ENCODE peak calls at places on chromosomes 11 and 22, in seven cellular contexts. F, B, V, M, Z, X and O are unnamed samples.

GRCh38 chr22:42461511-42461910 is 29.3 kb upstream of the NFAM1 start:
- DNase-seq in X (no peak), F (no peak), Z (peak), M (no peak), B (no peak), V (no peak), O (no peak)

GRCh38 chr22:38397189-38398097 is 57.6 kb downstream of the KCNJ4 start:
- DNase-seq in V (peak), M (peak), X (no peak), Z (peak), B (peak), F (peak), O (peak)

GRCh38 chr22:17079572-17079971 is 5.2 kb upstream of the IL17RA start:
- DNase-seq in M (no peak), F (no peak), V (no peak), B (no peak), X (no peak), Z (no peak), O (peak)

GRCh38 chr22:48744967-48745841 is 1082.5 kb downstream of the BRD1 start:
- DNase-seq in B (no peak), V (no peak), X (no peak), M (no peak), F (no peak), Z (no peak), O (no peak)

GRCh38 chr11:69337211-69337721 is 43.3 kb downstream of the MYEOV start:
- DNase-seq in M (peak), V (no peak), F (peak), X (no peak), Z (no peak), B (peak), O (peak)

GRCh38 chr11:37811349-37811748 is 1213.3 kb upstream of the RAG2 start:
- DNase-seq in B (no peak), X (no peak), V (no peak), Z (no peak), F (no peak), M (no peak), O (no peak)

GRCh38 chr11:44899959-44900358 is 50.7 kb downstream of the TP53I11 start:
- DNase-seq in V (peak), X (peak), M (peak), B (no peak), F (peak), Z (peak), O (peak)

GRCh38 chr11:122817121-122817520 is 21.2 kb upstream of the CRTAM start:
- DNase-seq in Z (no peak), F (peak), M (peak), B (peak), V (peak), X (peak), O (peak)

GRCh38 chr11:35879361-35879760 is 64.5 kb upstream of the LDLRAD3 start:
- DNase-seq in X (no peak), V (no peak), Z (no peak), B (no peak), M (no peak), F (no peak), O (no peak)

GRCh38 chr22:36192601-36193000 is 9.0 kb downstream of the APOL4 start:
- DNase-seq in F (no peak), B (no peak), M (no peak), X (no peak), V (peak), Z (no peak), O (no peak)

GRCh38 chr22:37196539-37197450 is 8.7 kb upstream of the C1QTNF6 start:
- DNase-seq in V (peak), M (peak), Z (no peak), X (peak), F (peak), B (peak), O (peak)

GRCh38 chr22:37498289-37498909 is 12.2 kb upstream of the MFNG start:
- DNase-seq in B (no peak), V (no peak), F (no peak), Z (peak), X (no peak), M (no peak), O (no peak)

GRCh38 chr11:120400564-120401364 is 64.6 kb downstream of the ARHGEF12 start:
- DNase-seq in M (peak), X (peak), Z (no peak), V (peak), F (peak), B (peak), O (peak)

GRCh38 chr11:17734986-17735822 is 623 bp downstream of the KCNC1 start:
- DNase-seq in F (peak), V (peak), M (peak), X (no peak), B (peak), Z (peak), O (peak)

GRCh38 chr11:17736921-17737817 is 2.6 kb downstream of the KCNC1 start:
- DNase-seq in M (no peak), B (no peak), X (no peak), V (no peak), Z (no peak), F (no peak), O (no peak)

GRCh38 chr11:17734418-17734911 is at the start of gene KCNC1:
- DNase-seq in M (peak), V (peak), Z (peak), F (no peak), X (no peak), B (no peak), O (peak)

GRCh38 chr11:17738350-17739207 is 4.0 kb downstream of the KCNC1 start:
- DNase-seq in B (no peak), V (no peak), X (no peak), Z (peak), M (no peak), F (no peak), O (no peak)

GRCh38 chr11:17735823-17736772 is 1.5 kb downstream of the KCNC1 start:
- DNase-seq in B (no peak), F (no peak), Z (peak), X (no peak), V (no peak), M (no peak), O (no peak)
- TF ChIP-seq CTCF in B (no peak), F (peak), Z (peak), X (no peak), V (peak), M (no peak), O (peak)

DNA sequence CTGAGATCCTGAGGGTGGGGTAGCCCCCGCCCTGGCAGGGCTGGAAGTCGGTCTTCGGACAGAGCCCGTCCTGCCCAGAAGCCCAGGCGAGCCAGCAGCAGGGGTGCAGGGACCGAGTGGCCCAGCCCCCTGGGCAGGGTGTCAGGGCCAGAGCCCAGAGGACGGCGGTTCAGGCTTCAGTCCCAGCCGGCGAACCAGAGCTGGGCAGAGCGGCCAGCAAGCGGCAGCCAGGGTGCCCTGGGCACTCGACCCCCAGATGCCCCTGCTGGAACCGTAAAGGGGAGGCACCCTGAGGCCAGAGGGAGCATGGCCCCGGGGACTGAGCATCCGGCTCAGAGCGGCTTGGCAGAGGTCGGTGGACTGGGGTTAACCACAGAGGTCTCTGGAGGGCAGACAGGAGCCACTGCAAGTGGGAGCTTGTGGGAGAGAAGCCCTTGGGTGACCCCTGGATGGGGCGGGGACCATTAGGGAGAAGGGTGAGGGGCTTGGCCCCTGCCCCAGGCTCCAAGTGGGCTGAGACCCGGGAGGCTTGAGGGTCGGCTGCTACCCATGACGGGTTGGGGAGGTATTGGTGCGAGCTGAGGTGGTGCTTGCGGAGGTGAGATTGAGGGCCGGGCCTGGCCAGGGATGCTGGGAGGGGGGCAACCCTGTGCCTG is 15.9 kb downstream of the LSP1 start:
- DNase-seq in M (no peak), Z (no peak), X (no peak), B (no peak), V (no peak), F (no peak), O (no peak)
- H3K4me3 ChIP-seq in M (peak), Z (no peak), X (no peak), B (no peak), V (no peak), F (no peak), O (no peak)

DNA sequence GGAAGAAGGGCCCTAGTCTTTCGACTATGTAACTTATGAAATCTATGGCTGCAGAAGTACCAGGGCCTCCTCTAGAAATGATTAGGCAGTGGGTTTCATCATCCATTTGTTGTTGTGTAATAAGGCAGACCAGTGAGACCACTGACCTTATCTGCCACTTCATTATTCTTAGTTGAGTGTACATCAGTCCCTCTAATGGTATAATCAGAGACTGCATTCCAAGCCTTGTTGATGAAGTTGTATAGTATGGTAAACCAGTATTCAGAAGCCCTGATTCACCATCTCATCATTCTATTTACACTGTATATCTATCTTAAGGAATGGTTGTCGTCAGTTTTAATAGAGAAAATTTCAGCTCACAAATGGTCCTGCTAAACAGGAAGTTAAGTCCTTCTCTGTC is 32.2 kb upstream of the GRIA4 start:
- DNase-seq in X (no peak), M (no peak), V (peak), Z (no peak), F (peak), B (no peak), O (peak)
- TF ChIP-seq CTCF in X (no peak), M (peak), V (peak), Z (no peak), F (no peak), B (peak), O (peak)

DNA sequence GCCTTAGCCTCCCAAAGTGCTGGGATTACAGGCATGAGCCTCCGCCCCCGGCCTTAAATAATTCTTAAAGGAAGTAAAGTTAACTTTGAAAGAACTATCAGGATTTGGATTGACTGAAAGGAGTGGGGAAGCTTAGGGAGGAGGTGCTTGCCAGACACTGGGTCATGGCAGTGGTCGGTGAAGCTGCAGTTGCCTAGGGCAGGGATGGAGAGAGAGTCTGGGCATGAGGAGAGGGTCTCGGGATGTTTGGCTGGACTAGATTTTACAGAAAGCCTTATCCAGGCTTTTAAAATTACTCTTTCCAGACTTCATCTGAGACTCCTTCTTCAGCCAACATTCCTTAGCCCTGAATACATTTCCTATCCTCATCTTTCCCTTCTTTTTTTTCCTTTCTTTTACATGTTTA is 520 bp upstream of the NNMT start:
- DNase-seq in M (no peak), X (no peak), V (no peak), Z (no peak), F (no peak), B (no peak), O (no peak)
- H3K4me3 ChIP-seq in M (peak), X (no peak), V (no peak), Z (no peak), F (no peak), B (no peak), O (peak)

GRCh38 chr11:46278387-46279173 is 1.1 kb downstream of the CREB3L1 start:
- DNase-seq in V (peak), F (no peak), X (no peak), B (no peak), M (peak), Z (peak), O (peak)
- TF ChIP-seq CTCF in V (peak), F (peak), X (no peak), B (no peak), M (peak), Z (peak), O (peak)

GRCh38 chr11:74672956-74673895 is 58.0 kb downstream of the CHRDL2 start:
- DNase-seq in X (no peak), M (peak), V (peak), B (peak), F (peak), Z (no peak), O (peak)
- H3K4me3 ChIP-seq in X (no peak), M (no peak), V (no peak), B (no peak), F (no peak), Z (no peak), O (no peak)

GRCh38 chr22:31620756-31621480 is 41.1 kb downstream of the PISD start:
- DNase-seq in F (no peak), B (no peak), M (no peak), X (no peak), Z (no peak), V (no peak), O (no peak)
- TF ChIP-seq CTCF in F (no peak), B (no peak), M (no peak), X (no peak), Z (no peak), V (no peak), O (no peak)

GRCh38 chr11:83034673-83035014 is 37.1 kb downstream of the RAB30 start:
- DNase-seq in Z (no peak), M (no peak), F (no peak), X (no peak), V (no peak), B (no peak), O (no peak)
- H3K4me3 ChIP-seq in Z (no peak), M (peak), F (no peak), X (no peak), V (no peak), B (no peak), O (no peak)

GRCh38 chr22:28935713-28936112 is 52.3 kb downstream of the ZNRF3 start:
- DNase-seq in V (no peak), F (no peak), Z (peak), B (no peak), M (no peak), X (no peak), O (no peak)
- TF ChIP-seq CTCF in V (peak), F (peak), Z (peak), B (peak), M (no peak), X (no peak), O (peak)

DNA sequence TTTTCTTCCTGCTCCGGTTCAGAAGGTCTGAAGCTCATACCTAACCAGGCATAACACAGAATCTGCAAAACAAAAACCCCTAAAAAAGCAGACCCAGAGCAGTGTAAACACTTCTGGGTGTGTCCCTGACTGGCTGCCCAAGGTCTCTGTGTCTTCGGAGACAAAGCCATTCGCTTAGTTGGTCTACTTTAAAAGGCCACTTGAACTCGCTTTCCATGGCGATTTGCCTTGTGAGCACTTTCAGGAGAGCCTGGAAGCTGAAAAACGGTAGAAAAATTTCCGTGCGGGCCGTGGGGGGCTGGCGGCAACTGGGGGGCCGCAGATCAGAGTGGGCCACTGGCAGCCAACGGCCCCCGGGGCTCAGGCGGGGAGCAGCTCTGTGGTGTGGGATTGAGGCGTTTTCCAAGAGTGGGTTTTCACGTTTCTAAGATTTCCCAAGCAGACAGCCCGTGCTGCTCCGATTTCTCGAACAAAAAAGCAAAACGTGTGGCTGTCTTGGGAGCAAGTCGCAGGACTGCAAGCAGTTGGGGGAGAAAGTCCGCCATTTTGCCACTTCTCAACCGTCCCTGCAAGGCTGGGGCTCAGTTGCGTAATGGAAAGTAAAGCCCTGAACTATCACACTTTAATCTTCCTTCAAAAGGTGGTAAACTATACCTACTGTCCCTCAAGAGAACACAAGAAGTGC is 661 bp upstream of the MALAT1 start:
- DNase-seq in V (peak), Z (peak), B (no peak), F (peak), M (peak), X (no peak), O (peak)
- H3K4me3 ChIP-seq in V (peak), Z (peak), B (peak), F (peak), M (peak), X (peak), O (peak)